ENCODE peak calls at places on chromosomes 2 and 18, in six cellular contexts. V, D, J, R, U and E are unnamed samples. For H3K27me3, the result is how much of the 10 kb centered on the place peaks cover.

GRCh38 chr2:29336334-29336733 is 221.1 kb downstream of the CLIP4 start:
- DNase-seq in V (no peak), D (no peak), J (no peak), R (no peak), U (no peak), E (no peak)

GRCh38 chr2:3730646-3731045 is 27.3 kb downstream of the DCDC2C start:
- DNase-seq in V (no peak), D (no peak), J (no peak), R (peak), U (no peak), E (no peak)

GRCh38 chr18:57885931-57886330 is 82.8 kb upstream of the ATP8B1 start:
- DNase-seq in V (no peak), D (no peak), J (no peak), R (no peak), U (no peak), E (no peak)

GRCh38 chr2:68018727-68019126 is 44.1 kb downstream of the C1D start:
- DNase-seq in V (no peak), D (no peak), J (no peak), R (peak), U (no peak), E (no peak)

GRCh38 chr2:230868151-230868946 is 3.6 kb downstream of the ITM2C start:
- DNase-seq in V (peak), D (no peak), J (no peak), R (no peak), U (no peak), E (peak)

GRCh38 chr2:100955226-100955625 is 46.9 kb upstream of the RPL31 start:
- DNase-seq in V (no peak), D (no peak), J (no peak), R (no peak), U (no peak), E (no peak)

GRCh38 chr2:205678743-205679142 is 3.6 kb upstream of the NRP2 start:
- DNase-seq in V (no peak), D (no peak), J (no peak), R (no peak), U (no peak), E (no peak)

GRCh38 chr2:182718459-182718858 is 2.4 kb downstream of the DNAJC10 start:
- DNase-seq in V (no peak), D (no peak), J (no peak), R (no peak), U (no peak), E (no peak)

GRCh38 chr2:25127631-25128030 is 40.7 kb downstream of the POMC start:
- DNase-seq in V (no peak), D (no peak), J (no peak), R (peak), U (no peak), E (no peak)

GRCh38 chr2:195049372-195050031 is 607.5 kb upstream of the SLC39A10 start:
- DNase-seq in V (no peak), D (no peak), J (no peak), R (no peak), U (no peak), E (no peak)

GRCh38 chr2:73260338-73260984 is 23.8 kb downstream of the FBXO41 start:
- DNase-seq in V (peak), D (no peak), J (no peak), R (peak), U (peak), E (peak)

GRCh38 chr2:237868631-237869356 is 9.4 kb downstream of the RAMP1 start:
- DNase-seq in V (no peak), D (no peak), J (no peak), R (peak), U (no peak), E (no peak)

GRCh38 chr2:119678021-119678656 is 862 bp upstream of the TMEM177 start:
- DNase-seq in V (no peak), D (peak), J (no peak), R (no peak), U (no peak), E (peak)

GRCh38 chr18:76188097-76188496 is 306.9 kb downstream of the ZNF516 start:
- DNase-seq in V (no peak), D (no peak), J (no peak), R (no peak), U (no peak), E (no peak)

GRCh38 chr2:43123981-43124666 is 102.3 kb downstream of the ZFP36L2 start:
- DNase-seq in V (no peak), D (no peak), J (no peak), R (no peak), U (no peak), E (peak)

GRCh38 chr2:54641988-54642387 is 81.5 kb upstream of the EML6 start:
- DNase-seq in V (no peak), D (no peak), J (no peak), R (no peak), U (peak), E (no peak)

GRCh38 chr2:45301307-45302010 is 292.2 kb upstream of the SIX2 start:
- DNase-seq in V (no peak), D (no peak), J (no peak), R (no peak), U (no peak), E (no peak)

GRCh38 chr2:190649035-190649797 is at the start of gene NAB1:
- DNase-seq in V (peak), D (peak), J (peak), R (peak), U (peak), E (peak)

GRCh38 chr2:164456599-164456998 is 164.7 kb downstream of the GRB14 start:
- DNase-seq in V (no peak), D (no peak), J (peak), R (no peak), U (no peak), E (no peak)

GRCh38 chr2:120780402-120780801 is 44.7 kb downstream of the GLI2 start:
- DNase-seq in V (no peak), D (no peak), J (no peak), R (no peak), U (no peak), E (no peak)

GRCh38 chr2:86078801-86079545 is 26.7 kb downstream of the POLR1A start:
- DNase-seq in V (peak), D (no peak), J (no peak), R (peak), U (no peak), E (no peak)

GRCh38 chr2:197804758-197805597 is 585 bp downstream of the PLCL1 start:
- DNase-seq in V (peak), D (peak), J (peak), R (peak), U (peak), E (peak)

GRCh38 chr2:215835641-215836040 is 177.7 kb downstream of the MREG start:
- DNase-seq in V (no peak), D (no peak), J (no peak), R (no peak), U (no peak), E (no peak)

GRCh38 chr2:224158831-224159230 is 119.7 kb upstream of the SERPINE2 start:
- DNase-seq in V (no peak), D (no peak), J (no peak), R (no peak), U (no peak), E (no peak)

GRCh38 chr2:96951125-96951654 is 35.2 kb downstream of the FAM178B start:
- DNase-seq in V (peak), D (peak), J (peak), R (peak), U (peak), E (peak)

DNA sequence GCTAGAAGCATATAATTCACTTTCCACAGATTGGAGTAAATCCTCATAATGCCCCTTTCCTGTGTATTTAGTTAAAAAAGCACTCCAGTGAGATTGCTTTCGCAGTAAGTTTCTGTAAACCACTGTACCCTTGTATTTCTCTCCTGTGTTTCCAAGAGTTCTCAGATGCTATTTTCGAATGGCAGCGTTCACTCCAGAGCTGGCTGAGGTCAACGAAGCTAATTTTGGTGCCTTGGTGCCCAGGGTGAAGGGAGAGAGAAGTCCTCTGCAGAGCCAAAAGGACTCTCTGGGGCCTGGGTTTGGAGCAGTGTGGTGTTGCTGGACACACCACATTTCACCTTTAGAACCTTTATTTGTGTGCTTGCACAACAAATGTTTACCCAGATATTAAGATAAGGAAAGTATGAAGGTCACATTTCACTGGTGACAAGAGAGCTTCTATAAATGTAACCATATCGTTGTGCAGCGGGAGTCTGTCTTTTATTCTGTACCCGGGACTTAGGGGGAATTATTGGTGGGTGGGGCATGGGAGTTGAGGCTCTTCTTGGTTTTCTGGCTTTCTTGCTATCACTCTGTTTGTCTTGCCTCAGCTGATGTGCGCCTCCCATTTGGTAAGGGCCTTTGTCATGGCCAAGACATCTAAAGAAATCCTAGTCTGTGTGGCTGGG is 9.9 kb downstream of the EPAS1 start:
- DNase-seq in V (no peak), D (no peak), J (no peak), R (no peak), U (no peak), E (no peak)
- H3K4me3 ChIP-seq in V (no peak), D (no peak), J (no peak), R (no peak), U (peak), E (no peak)

GRCh38 chr2:10912076-10912731 is 470 bp downstream of the KCNF1 start:
- DNase-seq in V (peak), D (no peak), J (no peak), R (no peak), U (no peak), E (peak)
- H3K27me3 ChIP-seq in V (half or more), D (under half), J (under half), R (under half), U (half or more), E (under half)

DNA sequence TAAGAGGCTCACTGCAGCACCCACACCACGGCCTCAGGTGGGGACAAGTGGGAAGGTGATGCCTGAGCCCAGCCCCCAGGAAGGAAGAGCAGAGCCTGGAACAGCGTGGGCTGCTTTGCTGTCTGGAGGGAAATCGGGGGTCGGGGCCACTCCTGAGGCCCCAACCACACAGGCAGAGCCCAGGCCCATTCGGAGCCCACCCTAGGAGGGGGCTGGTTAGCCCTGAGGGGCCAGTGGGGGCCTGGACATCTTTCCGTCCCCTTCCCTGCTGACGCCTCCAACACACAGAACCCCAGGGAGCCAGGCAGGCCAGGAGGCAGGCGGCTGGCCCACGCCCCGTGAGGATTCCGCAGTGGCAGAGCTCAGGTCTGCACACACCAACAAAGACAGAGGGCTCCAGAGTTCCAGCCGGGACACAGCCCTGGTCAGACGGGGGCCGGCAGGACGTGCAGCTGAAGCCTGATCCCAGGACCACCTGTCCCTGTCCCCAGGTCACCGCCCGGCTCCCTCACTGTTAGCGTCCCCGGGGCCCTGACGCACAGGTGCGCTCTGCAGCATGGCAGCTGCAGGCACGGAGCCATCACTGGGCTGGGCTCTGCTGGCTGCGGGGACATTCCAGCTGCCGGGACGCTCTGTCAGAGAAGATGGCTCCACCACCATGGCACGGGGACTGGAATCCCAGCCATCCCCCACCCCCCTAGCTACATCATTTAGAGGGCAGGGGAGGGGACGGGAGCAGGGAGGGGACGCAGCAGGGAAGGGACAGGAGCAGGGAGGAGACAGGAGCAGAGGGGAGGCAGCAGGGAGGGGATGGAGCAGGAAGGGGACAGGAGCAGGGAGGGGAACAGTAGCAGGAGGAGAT is 40.2 kb downstream of the SLC66A2 start:
- DNase-seq in V (peak), D (no peak), J (no peak), R (no peak), U (no peak), E (peak)
- H3K4me3 ChIP-seq in V (peak), D (no peak), J (no peak), R (no peak), U (no peak), E (peak)

GRCh38 chr2:27221166-27221565 is 4.0 kb downstream of the CAD start:
- DNase-seq in V (no peak), D (no peak), J (no peak), R (no peak), U (no peak), E (no peak)

GRCh38 chr2:27225526-27225925 is 8.4 kb downstream of the CAD start:
- DNase-seq in V (no peak), D (no peak), J (no peak), R (no peak), U (no peak), E (no peak)

GRCh38 chr2:27220091-27220490 is 2.9 kb downstream of the CAD start:
- DNase-seq in V (no peak), D (no peak), J (no peak), R (no peak), U (no peak), E (no peak)

GRCh38 chr2:27222407-27222806 is 5.2 kb downstream of the CAD start:
- DNase-seq in V (no peak), D (no peak), J (no peak), R (no peak), U (no peak), E (no peak)

GRCh38 chr2:27223416-27223815 is 6.2 kb downstream of the CAD start:
- DNase-seq in V (no peak), D (no peak), J (no peak), R (no peak), U (no peak), E (no peak)
- H3K27me3 ChIP-seq in V (under half), D (under half), J (under half), R (under half), U (under half), E (under half)

GRCh38 chr2:160402997-160403979 is 90.3 kb downstream of the RBMS1 start:
- DNase-seq in V (peak), D (no peak), J (no peak), R (peak), U (no peak), E (no peak)

GRCh38 chr2:160406591-160407392 is 86.8 kb downstream of the RBMS1 start:
- DNase-seq in V (peak), D (peak), J (no peak), R (peak), U (peak), E (peak)

GRCh38 chr2:160407393-160408204 is 86.0 kb downstream of the RBMS1 start:
- DNase-seq in V (peak), D (peak), J (peak), R (peak), U (peak), E (peak)

GRCh38 chr2:160402498-160402897 is 91.1 kb downstream of the RBMS1 start:
- DNase-seq in V (no peak), D (no peak), J (no peak), R (no peak), U (no peak), E (no peak)

DNA sequence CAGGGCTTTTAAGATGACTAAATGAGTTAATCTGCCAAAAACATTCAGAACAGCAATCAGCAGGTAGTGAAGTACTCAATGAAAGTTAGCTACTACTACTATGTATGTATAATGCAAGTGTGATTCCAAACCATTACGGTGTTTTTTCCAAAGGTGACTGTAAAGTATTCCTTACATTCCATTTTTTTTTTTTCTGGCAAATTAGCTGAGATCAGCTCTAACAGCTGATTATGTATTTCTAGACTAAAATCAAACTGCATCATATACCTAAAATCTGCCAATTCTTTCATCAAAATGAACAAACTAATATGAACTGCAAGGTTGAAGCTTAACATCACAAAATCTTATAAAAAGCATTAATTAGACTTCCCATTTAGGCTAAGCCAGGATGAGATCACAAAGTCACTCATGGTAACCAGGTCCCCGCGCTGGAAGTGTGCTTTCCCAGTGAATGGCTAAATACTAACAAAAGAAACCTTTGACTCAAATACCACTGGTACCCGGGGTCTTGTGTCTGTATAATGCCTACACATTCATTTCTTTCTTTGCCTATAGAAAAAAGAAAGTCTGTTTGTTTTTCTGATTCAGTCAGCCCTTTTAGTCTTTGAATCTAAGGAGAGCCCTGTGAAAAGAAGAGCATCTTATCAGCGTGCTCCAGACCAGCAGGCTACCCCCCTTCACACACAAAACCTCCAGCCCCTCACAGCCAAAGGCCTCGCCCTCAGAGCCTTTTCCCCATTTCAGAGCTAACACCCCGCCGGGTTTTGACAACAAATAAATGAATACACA is 88.3 kb downstream of the RBMS1 start:
- DNase-seq in V (peak), D (no peak), J (no peak), R (no peak), U (no peak), E (peak)
- H3K4me3 ChIP-seq in V (peak), D (peak), J (no peak), R (peak), U (peak), E (no peak)

GRCh38 chr2:20823917-20824316 is 1.0 kb upstream of the LDAH start:
- DNase-seq in V (no peak), D (no peak), J (no peak), R (no peak), U (no peak), E (no peak)
- H3K27me3 ChIP-seq in V (under half), D (under half), J (under half), R (under half), U (under half), E (under half)

GRCh38 chr2:222518570-222519381 is 94.4 kb downstream of the SGPP2 start:
- DNase-seq in V (peak), D (no peak), J (no peak), R (no peak), U (no peak), E (peak)
- H3K4me3 ChIP-seq in V (no peak), D (no peak), J (no peak), R (no peak), U (no peak), E (no peak)